ENCODE peak calls at places on chromosomes 3 and 15, in six cellular contexts. A, C, F, P, Z and Q are unnamed samples.

GRCh38 chr3:61626484-61626883 is 65.1 kb downstream of the PTPRG start:
- DNase-seq in Z (no peak), A (peak; percentile 73), F (no peak), C (no peak), P (no peak), Q (no peak)

GRCh38 chr15:57503051-57503702 is 88.5 kb upstream of the MYZAP start:
- DNase-seq in Z (no peak), P (peak; percentile 9), A (no peak), F (no peak), C (no peak), Q (no peak)

GRCh38 chr3:156801746-156802145 is 24.4 kb upstream of the LEKR1 start:
- DNase-seq in P (no peak), F (no peak), C (no peak), Z (no peak), A (no peak), Q (no peak)

GRCh38 chr15:81117136-81117535 is 16.9 kb upstream of the CFAP161 start:
- DNase-seq in Z (no peak), C (no peak), F (no peak), P (no peak), A (no peak), Q (no peak)

GRCh38 chr3:97815149-97815917 is 6.5 kb upstream of the CRYBG3 start:
- DNase-seq in P (no peak), A (no peak), C (no peak), F (no peak), Z (no peak), Q (no peak)

GRCh38 chr15:39102431-39102830 is 478.4 kb upstream of the THBS1 start:
- DNase-seq in C (no peak), F (no peak), Z (no peak), P (no peak), A (no peak), Q (no peak)

GRCh38 chr3:56921573-56922571 is 120.1 kb upstream of the ARHGEF3 start:
- DNase-seq in P (no peak), A (no peak), F (no peak), Z (no peak), C (no peak), Q (no peak)

GRCh38 chr15:75673426-75674247 is 25.9 kb downstream of the SNX33 start:
- DNase-seq in Z (peak; percentile 82), A (peak; percentile 55), F (no peak), C (peak; percentile 65), P (peak; percentile 98), Q (no peak)

GRCh38 chr3:59235221-59236012 is 185.6 kb upstream of the CFAP20DC start:
- DNase-seq in Z (no peak), A (no peak), P (no peak), F (no peak), C (no peak), Q (no peak)

GRCh38 chr3:43106293-43106628 is 382 bp upstream of the POMGNT2 start:
- DNase-seq in P (no peak), F (no peak), Z (no peak), C (no peak), A (no peak), Q (no peak)

GRCh38 chr3:129122697-129123055 is 1.1 kb upstream of the RAB43 start:
- DNase-seq in P (peak; percentile 17), C (no peak), Z (no peak), F (no peak), A (no peak), Q (no peak)

GRCh38 chr3:142597898-142598297 is 1.7 kb downstream of the PLS1 start:
- DNase-seq in Z (no peak), F (no peak), C (no peak), A (no peak), P (peak; percentile 24), Q (no peak)

GRCh38 chr3:38834110-38834509 is 18.1 kb upstream of the SCN10A start:
- DNase-seq in C (peak; percentile 55), A (no peak), F (no peak), P (peak; percentile 92), Z (peak; percentile 9), Q (peak; percentile 55)

GRCh38 chr3:169668957-169669681 is 5.6 kb upstream of the MECOM start:
- DNase-seq in A (peak; percentile 95), P (peak; percentile 55), C (peak; percentile 73), F (no peak), Z (peak; percentile 57), Q (peak; percentile 72)

GRCh38 chr15:51087513-51087912 is 7.2 kb downstream of the TNFAIP8L3 start:
- DNase-seq in F (no peak), Z (no peak), A (no peak), C (no peak), P (no peak), Q (no peak)

GRCh38 chr3:64344721-64345207 is 119.5 kb upstream of the PRICKLE2 start:
- DNase-seq in C (no peak), P (no peak), F (no peak), A (no peak), Z (no peak), Q (no peak)

GRCh38 chr3:123884258-123884831 is at the start of gene MYLK:
- DNase-seq in C (peak; percentile 54), F (peak; percentile 52), Z (peak; percentile 16), A (peak; percentile 72), P (peak; percentile 79), Q (peak; percentile 84)

GRCh38 chr3:142240708-142241107 is 15.3 kb upstream of the GK5 start:
- DNase-seq in A (no peak), Z (no peak), F (no peak), P (no peak), C (no peak), Q (no peak)

GRCh38 chr3:22734207-22734606 is 468.9 kb upstream of the UBE2E2 start:
- DNase-seq in Z (no peak), F (no peak), C (no peak), P (no peak), A (no peak), Q (no peak)

DNA sequence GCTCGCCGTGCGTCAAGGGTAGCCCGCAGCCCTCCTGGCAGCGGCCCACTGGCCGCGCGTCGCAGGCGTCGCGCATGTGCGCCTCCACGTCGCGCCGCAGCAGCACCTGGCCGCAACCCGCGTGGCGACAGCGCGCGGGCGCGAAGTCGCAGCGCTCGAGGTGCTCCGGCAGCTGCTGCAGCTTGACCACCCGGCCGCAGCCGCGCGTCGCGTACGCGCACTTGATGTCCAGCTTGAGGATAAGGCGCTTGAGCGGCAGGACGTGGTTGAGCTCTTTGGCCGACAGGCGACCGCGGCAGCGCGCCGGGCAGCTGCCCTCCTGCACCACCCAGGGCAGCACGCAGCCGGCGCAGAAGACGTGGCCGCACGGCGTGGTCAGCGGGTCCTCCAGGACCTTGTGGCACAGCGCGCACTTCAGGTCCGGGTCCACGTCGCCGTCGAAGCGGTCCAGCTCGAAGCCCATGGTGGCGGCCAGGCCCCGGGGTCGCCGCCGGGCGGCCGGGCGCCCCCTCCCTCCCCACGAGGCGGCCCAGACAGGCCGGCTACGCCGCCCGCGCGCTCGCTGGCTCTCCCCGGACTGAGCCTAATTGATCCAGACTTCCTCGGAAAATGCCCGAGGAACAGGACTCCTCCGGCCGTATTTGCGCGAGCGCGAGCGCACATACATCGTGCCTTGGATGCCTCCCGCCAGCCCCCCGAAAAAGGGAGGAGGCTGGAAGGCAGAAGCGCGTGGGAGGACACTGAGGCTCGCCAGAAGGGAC is at the start of gene PDZRN3:
- DNase-seq in A (peak; percentile 68), P (no peak), Z (peak; percentile 54), C (peak; percentile 62), F (no peak), Q (peak; percentile 17)
- TF ChIP-seq POLR2A in A (peak; percentile 49), P (no peak), Z (no peak), C (no peak), F (no peak), Q (peak; percentile 62)

DNA sequence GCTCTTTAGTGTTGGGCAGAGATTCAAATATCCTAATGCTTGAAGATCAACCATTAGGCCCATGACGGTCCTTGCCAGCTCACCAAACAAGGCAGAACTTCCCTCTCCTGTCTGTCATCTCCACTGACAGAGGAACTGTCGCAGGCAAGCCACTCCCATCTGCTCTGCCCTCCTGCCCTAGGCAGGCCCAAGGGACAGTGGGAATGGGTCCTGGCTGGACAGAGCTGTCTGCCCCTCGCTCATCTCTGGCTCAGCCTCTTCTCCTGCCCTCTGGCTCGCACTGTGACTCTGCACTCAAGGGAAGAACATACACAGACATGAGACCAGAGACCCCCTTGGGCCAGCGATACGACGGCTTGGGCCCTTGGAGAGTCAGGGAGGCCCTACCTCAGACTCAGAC is 7.6 kb upstream of the MUSTN1 start:
- DNase-seq in C (no peak), P (no peak), F (no peak), Z (no peak), A (no peak), Q (no peak)
- TF ChIP-seq POLR2A in C (no peak), P (no peak), F (no peak), Z (no peak), A (no peak), Q (no peak)

DNA sequence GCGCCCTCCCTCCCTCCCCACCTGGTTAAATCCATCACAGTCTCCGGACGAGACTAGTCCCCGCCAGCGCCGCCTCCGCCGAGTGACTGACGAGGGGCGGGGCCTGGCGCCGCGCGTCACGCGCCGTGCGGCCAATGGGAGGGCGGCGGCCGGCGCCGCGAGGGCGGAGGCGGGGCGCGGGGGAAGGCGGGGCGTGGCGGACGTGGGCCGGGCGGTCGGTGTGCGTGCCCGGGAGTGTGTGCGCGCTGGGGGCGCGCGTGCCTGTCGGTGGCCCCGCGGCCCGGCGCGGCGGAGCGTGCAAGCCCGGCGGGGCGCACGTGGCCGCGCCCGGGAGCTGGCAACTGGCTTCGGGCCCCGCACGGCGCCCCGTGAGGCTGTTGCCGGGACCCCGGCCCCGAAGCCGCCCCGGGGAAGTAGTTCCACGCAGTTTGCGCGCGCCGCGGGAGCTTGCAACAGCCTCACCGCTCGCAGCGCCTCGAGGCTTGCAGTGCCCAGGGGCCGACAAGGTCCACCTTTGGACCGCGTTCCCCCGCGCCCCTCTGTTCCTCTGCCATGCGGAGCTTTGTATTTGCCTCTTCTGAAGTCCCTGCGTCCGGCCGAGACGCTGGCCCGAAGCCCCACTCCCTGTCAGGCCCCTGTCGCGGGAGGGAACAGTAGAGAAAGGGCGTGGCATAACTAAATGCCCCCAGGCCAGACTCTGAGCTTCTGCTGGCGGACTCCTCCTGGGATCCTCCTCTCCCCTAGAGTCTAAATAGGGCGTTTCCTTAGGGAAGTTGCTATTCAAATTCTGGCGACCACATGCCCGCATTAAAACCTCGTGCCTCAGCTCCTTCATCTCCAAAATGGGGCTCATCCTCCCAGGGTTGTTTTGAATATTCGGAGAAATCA is 400.9 kb downstream of the SHQ1 start:
- DNase-seq in F (peak; percentile 85), P (peak; percentile 88), Z (peak; percentile 84), C (peak; percentile 96), A (peak; percentile 93), Q (peak; percentile 85)
- TF ChIP-seq POLR2A in F (no peak), P (peak; percentile 43), Z (peak; percentile 55), C (no peak), A (no peak), Q (peak; percentile 26)

DNA sequence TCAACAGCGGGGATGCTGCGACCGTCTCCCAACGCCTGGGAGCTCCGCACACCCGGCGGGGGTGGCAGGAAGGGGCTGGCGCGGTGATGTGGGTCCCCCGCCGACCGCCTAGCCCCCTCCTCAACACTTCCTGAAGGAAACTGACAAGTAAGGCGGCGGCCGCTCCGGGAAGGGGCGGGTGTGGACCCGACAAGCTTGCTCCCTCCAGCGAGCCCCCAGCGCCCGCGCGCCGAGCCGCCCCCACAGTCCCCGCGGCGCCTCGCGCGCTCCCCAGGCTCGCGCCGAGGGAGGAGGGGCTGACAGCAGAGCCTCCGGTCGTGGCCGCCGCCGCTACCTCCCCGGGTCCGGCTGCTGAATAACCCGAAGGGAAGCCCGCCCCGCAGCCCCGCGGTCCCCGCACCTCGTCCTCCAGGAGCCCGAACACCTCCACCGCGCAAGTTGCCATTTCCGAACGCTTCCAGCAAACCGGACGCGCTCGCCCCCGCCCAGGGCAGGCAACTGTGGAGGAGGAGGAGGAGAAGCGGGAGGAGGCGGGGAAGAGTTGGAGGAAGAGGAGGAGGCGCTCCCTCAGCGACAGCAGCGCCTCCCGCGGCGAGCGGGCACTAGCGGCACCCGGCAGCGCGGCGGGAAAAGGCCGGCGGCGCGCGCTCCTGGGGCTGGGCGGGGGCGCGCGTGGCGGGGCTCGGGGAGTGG is at the start of gene NEDD4:
- DNase-seq in F (peak; percentile 83), Z (peak; percentile 70), P (peak; percentile 81), C (peak; percentile 90), A (peak; percentile 84), Q (peak; percentile 70)
- TF ChIP-seq POLR2A in F (no peak), Z (peak; percentile 30), P (no peak), C (peak; percentile 79), A (peak; percentile 67), Q (peak; percentile 76)